ENCODE peak calls at places on chromosomes 13 and 19, in seven cellular contexts. U, N, S, G, Z, J and I are unnamed samples. For H3K4me1, the result is how much of the 10 kb centered on the place peaks cover.

GRCh38 chr19:1102407-1103106 is 1.2 kb upstream of the GPX4 start:
- DNase-seq in Z (no peak), J (peak), U (peak), N (peak), S (peak), G (no peak), I (peak)

GRCh38 chr13:84542348-84542747 is 660.1 kb upstream of the SLITRK1 start:
- DNase-seq in G (no peak), U (no peak), J (no peak), Z (no peak), S (no peak), N (no peak), I (no peak)

GRCh38 chr13:36788276-36788675 is 30.7 kb upstream of the RFXAP start:
- DNase-seq in N (no peak), G (no peak), U (no peak), Z (no peak), J (no peak), S (no peak), I (no peak)

GRCh38 chr19:50434525-50434924 is 1.8 kb downstream of the MYBPC2 start:
- DNase-seq in Z (no peak), J (no peak), G (peak), N (peak), S (no peak), U (no peak), I (no peak)

GRCh38 chr19:43755256-43755801 is 567 bp upstream of the SMG9 start:
- DNase-seq in G (peak), S (no peak), Z (peak), J (no peak), N (peak), U (no peak), I (no peak)

GRCh38 chr13:112510002-112510780 is 77.8 kb downstream of the TUBGCP3 start:
- DNase-seq in Z (peak), G (peak), N (peak), S (no peak), J (peak), U (peak), I (no peak)

GRCh38 chr19:35518313-35518712 is 4.9 kb upstream of the DMKN start:
- DNase-seq in Z (no peak), N (no peak), J (no peak), S (no peak), U (peak), G (no peak), I (peak)

GRCh38 chr13:68984688-68985319 is 1122.8 kb upstream of the ATXN8OS start:
- DNase-seq in U (no peak), J (no peak), Z (no peak), S (no peak), G (no peak), N (peak), I (no peak)

GRCh38 chr13:41802033-41802683 is 158.8 kb downstream of the VWA8 start:
- DNase-seq in N (no peak), J (no peak), Z (no peak), U (no peak), G (no peak), S (no peak), I (no peak)

GRCh38 chr19:38650180-38650775 is 2.8 kb downstream of the ACTN4 start:
- DNase-seq in J (no peak), U (no peak), G (no peak), N (peak), Z (no peak), S (no peak), I (no peak)

GRCh38 chr13:23578411-23579071 is 8.3 kb downstream of the TNFRSF19 start:
- DNase-seq in Z (peak), N (peak), S (no peak), U (no peak), J (peak), G (peak), I (no peak)

GRCh38 chr13:33676700-33677048 is 141.3 kb upstream of the RFC3 start:
- DNase-seq in Z (no peak), U (no peak), G (peak), J (peak), S (no peak), N (no peak), I (no peak)

GRCh38 chr13:74871671-74872070 is 610.3 kb downstream of the TBC1D4 start:
- DNase-seq in S (no peak), U (no peak), N (no peak), Z (no peak), J (no peak), G (no peak), I (no peak)

GRCh38 chr19:5178841-5179625 is 161.6 kb downstream of the PTPRS start:
- DNase-seq in U (no peak), N (no peak), G (no peak), S (no peak), Z (no peak), J (no peak), I (no peak)

GRCh38 chr13:52348983-52349780 is 56.8 kb downstream of the THSD1 start:
- DNase-seq in J (no peak), G (no peak), S (no peak), U (peak), N (peak), Z (no peak), I (peak)

GRCh38 chr13:50934735-50935419 is 25.3 kb downstream of the RNASEH2B start:
- DNase-seq in U (no peak), S (no peak), J (no peak), G (no peak), N (no peak), Z (no peak), I (no peak)

GRCh38 chr19:40134866-40135265 is 44.1 kb upstream of the ZNF780A start:
- DNase-seq in Z (no peak), G (no peak), N (no peak), U (no peak), S (no peak), J (no peak), I (no peak)

GRCh38 chr19:42313096-42313839 is at the start of gene TMEM145:
- DNase-seq in G (peak), N (peak), U (no peak), Z (peak), S (no peak), J (no peak), I (no peak)

GRCh38 chr19:33248553-33248953 is 22.9 kb upstream of the SLC7A10 start:
- DNase-seq in J (peak), N (no peak), U (no peak), S (no peak), Z (no peak), G (no peak), I (no peak)

GRCh38 chr13:95100525-95101121 is 200.6 kb downstream of the ABCC4 start:
- DNase-seq in N (no peak), J (peak), G (no peak), S (peak), Z (no peak), U (no peak), I (peak)

GRCh38 chr19:37986048-37986750 is 79.2 kb downstream of the SIPA1L3 start:
- DNase-seq in J (no peak), N (no peak), G (no peak), S (no peak), U (no peak), Z (no peak), I (no peak)

GRCh38 chr13:39415403-39415802 is 187.6 kb downstream of the LHFPL6 start:
- DNase-seq in J (no peak), Z (no peak), N (no peak), G (peak), U (peak), S (no peak), I (no peak)

GRCh38 chr13:106616729-106617128 is 48.8 kb upstream of the ARGLU1 start:
- DNase-seq in G (no peak), S (no peak), J (no peak), Z (no peak), N (no peak), U (no peak), I (no peak)

GRCh38 chr13:25286308-25286968 is 850 bp downstream of the MTMR6 start:
- DNase-seq in G (peak), U (no peak), Z (no peak), S (no peak), N (peak), J (peak), I (no peak)

GRCh38 chr13:20565120-20565736 is 1.7 kb upstream of the IFT88 start:
- DNase-seq in G (no peak), Z (no peak), U (no peak), N (no peak), S (no peak), J (no peak), I (no peak)

GRCh38 chr19:2129022-2129421 is 22.3 kb downstream of the AP3D1 start:
- DNase-seq in U (no peak), Z (no peak), J (no peak), S (no peak), G (no peak), N (no peak), I (no peak)

GRCh38 chr19:18500376-18500775 is 21.5 kb downstream of the ELL start:
- DNase-seq in N (no peak), J (no peak), Z (no peak), G (no peak), U (no peak), S (no peak), I (no peak)

GRCh38 chr13:38685974-38686571 is 804 bp upstream of the FREM2 start:
- DNase-seq in G (peak), N (peak), J (no peak), U (no peak), S (no peak), Z (no peak), I (no peak)

GRCh38 chr19:8325454-8325853 is 4.2 kb downstream of the RPS28 start:
- DNase-seq in N (no peak), G (no peak), S (no peak), U (no peak), J (no peak), Z (no peak), I (no peak)

GRCh38 chr13:69654392-69654791 is 453.2 kb upstream of the ATXN8OS start:
- DNase-seq in G (no peak), J (no peak), S (no peak), U (no peak), Z (no peak), N (no peak), I (no peak)

GRCh38 chr19:11024259-11024658 is 63.4 kb downstream of the SMARCA4 start:
- DNase-seq in U (no peak), J (no peak), G (no peak), N (no peak), S (no peak), Z (no peak), I (no peak)

GRCh38 chr19:19540707-19541515 is 2.8 kb downstream of the CILP2 start:
- DNase-seq in G (peak), U (peak), S (no peak), N (peak), J (no peak), Z (peak), I (no peak)

GRCh38 chr19:8149261-8150094 is at the start of gene FBN3:
- DNase-seq in J (no peak), G (peak), Z (peak), N (no peak), U (no peak), S (no peak), I (no peak)

GRCh38 chr19:22606954-22607652 is 27.0 kb upstream of the ZNF492 start:
- DNase-seq in N (no peak), S (no peak), G (no peak), U (no peak), J (no peak), Z (no peak), I (no peak)

GRCh38 chr13:99083976-99084375 is 106.1 kb upstream of the DOCK9 start:
- DNase-seq in G (no peak), J (no peak), U (no peak), S (no peak), Z (no peak), N (no peak), I (no peak)

GRCh38 chr19:49589391-49589790 is 1.6 kb upstream of the PRR12 start:
- DNase-seq in S (no peak), U (no peak), G (no peak), Z (no peak), N (no peak), J (no peak), I (no peak)

GRCh38 chr19:46818812-46819211 is 30.4 kb upstream of the SLC1A5 start:
- DNase-seq in S (no peak), J (peak), Z (peak), N (peak), G (no peak), U (no peak), I (no peak)

GRCh38 chr13:85541476-85541875 is 257.7 kb downstream of the SLITRK6 start:
- DNase-seq in J (no peak), U (no peak), Z (no peak), S (no peak), N (no peak), G (no peak), I (no peak)

GRCh38 chr13:45511310-45512147 is 46.8 kb downstream of the COG3 start:
- DNase-seq in J (peak), U (peak), Z (no peak), N (peak), G (peak), S (peak), I (peak)

DNA sequence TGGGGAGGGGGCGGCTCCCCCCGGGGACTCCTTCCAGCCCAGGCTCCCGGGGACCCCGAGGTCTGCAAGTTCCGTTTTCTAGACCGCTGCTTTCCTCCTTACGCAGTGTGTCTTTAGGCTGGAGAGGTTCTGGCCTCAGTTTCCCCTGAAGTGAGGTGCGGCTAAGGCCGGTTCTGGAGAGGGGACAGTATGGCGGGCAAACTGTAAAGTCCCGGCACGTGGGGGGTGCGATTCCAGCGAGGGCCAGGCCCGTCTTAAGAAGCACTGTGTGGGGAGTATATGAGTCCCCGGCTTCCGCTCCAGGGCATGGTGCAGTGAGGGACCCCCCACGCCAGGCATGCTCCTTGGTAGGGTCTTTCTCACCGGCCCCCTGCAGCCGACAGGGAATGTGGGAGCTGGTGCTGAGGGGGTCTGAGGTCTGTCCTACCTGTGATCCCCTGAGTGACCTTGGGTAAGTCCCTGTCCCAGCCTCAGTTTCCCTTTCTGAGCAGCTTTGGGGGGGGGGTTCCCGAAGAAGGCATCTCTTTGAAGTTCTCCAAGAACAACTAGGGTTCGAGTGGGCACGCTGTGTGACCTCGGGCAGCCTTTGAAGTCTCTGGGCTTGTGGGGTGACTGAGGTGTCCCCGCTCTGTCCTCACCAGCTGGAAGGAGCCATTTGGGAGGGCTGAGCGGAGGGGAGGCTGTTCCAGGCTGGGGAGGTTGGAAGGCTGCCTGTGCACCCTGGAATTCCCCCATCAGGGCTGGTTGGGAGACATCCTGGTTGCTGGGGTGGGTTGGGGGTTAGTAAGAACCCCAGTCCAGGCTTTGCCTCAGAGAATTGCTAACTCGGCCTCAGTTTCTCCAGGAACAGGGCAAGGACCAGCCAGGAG is 1.4 kb downstream of the NFIC start:
- DNase-seq in N (peak), J (no peak), G (peak), U (no peak), Z (no peak), S (no peak), I (no peak)
- H3K27ac ChIP-seq in N (peak), J (no peak), G (peak), U (peak), Z (no peak), S (peak), I (peak)

GRCh38 chr13:32535748-32536147 is 2.8 kb downstream of the N4BP2L2 start:
- DNase-seq in S (no peak), G (no peak), N (no peak), U (no peak), Z (no peak), J (no peak), I (no peak)

GRCh38 chr13:32535140-32535539 is 3.5 kb downstream of the N4BP2L2 start:
- DNase-seq in N (no peak), G (no peak), S (no peak), U (no peak), J (no peak), Z (no peak), I (no peak)

GRCh38 chr13:32528358-32528757 is 10.2 kb downstream of the N4BP2L2 start:
- DNase-seq in J (no peak), S (no peak), N (no peak), G (no peak), U (no peak), Z (no peak), I (no peak)

GRCh38 chr13:32527151-32527550 is 11.4 kb downstream of the N4BP2L2 start:
- DNase-seq in N (no peak), U (no peak), Z (no peak), S (no peak), G (no peak), J (no peak), I (no peak)

GRCh38 chr13:32530841-32531253 is 7.7 kb downstream of the N4BP2L2 start:
- DNase-seq in S (peak), G (no peak), N (no peak), U (no peak), Z (no peak), J (no peak), I (no peak)
- H3K4me1 ChIP-seq in S (under half), G (under half), N (under half), U (under half), Z (under half), J (half or more), I (under half)

DNA sequence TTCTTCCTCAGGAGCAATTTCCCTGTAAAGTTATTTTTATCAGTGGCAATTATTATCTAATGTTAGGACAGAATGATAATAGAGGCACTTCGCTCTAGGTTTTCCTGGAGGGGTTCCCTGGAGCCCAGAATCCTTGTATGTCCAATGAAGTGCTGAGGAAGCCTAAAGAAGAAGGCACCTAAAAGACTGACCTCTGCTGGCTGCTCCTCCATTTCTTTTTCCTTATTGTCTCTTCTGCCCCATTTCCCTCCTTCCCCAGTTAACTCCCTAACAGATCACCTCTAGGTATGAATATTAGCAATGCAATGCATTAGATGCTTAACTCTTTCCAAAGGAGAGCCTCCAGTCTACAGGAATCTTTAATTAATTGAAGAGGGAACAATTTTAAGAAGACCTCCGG is 985.4 kb downstream of the DIAPH3 start:
- DNase-seq in J (no peak), S (no peak), Z (no peak), G (no peak), U (no peak), N (no peak), I (no peak)
- TF ChIP-seq SIN3A in J (no peak), S (no peak), Z (no peak), G (no peak), U (no peak), N (no peak), I (no peak)

GRCh38 chr19:16571283-16571682 is 932 bp downstream of the SLC35E1 start:
- DNase-seq in N (no peak), J (peak), U (no peak), S (no peak), G (no peak), Z (no peak), I (no peak)

GRCh38 chr19:16571689-16572331 is 405 bp downstream of the SLC35E1 start:
- DNase-seq in J (no peak), G (no peak), U (no peak), N (peak), Z (peak), S (no peak), I (no peak)

GRCh38 chr19:16573296-16573695 is 1.1 kb upstream of the SLC35E1 start:
- DNase-seq in N (no peak), S (no peak), J (no peak), G (no peak), U (no peak), Z (no peak), I (no peak)

GRCh38 chr19:16573925-16574324 is 1.7 kb upstream of the SLC35E1 start:
- DNase-seq in Z (no peak), J (no peak), N (no peak), G (no peak), S (no peak), U (no peak), I (no peak)

GRCh38 chr19:16572332-16573211 is at the start of gene SLC35E1:
- DNase-seq in Z (peak), J (peak), N (peak), G (peak), U (peak), S (peak), I (peak)
- H3K27ac ChIP-seq in Z (peak), J (peak), N (peak), G (peak), U (peak), S (peak), I (peak)